ENCODE peak calls at places on chromosomes 13 and 19, in four cellular contexts. Z is mucosa of descending colon, H is MG63, F is GM23338. D is an unnamed sample.

GRCh38 chr19:34313188-34313587 is 51.8 kb upstream of the GPI start:
- DNase-seq in Z (peak), H (no peak), F (no peak), D (no peak)

GRCh38 chr19:4454621-4454951 is 3.0 kb downstream of the UBXN6 start:
- DNase-seq in Z (no peak), H (no peak), F (no peak), D (no peak)

GRCh38 chr19:46218160-46218559 is 11.4 kb upstream of the IGFL1 start:
- DNase-seq in Z (peak), H (no peak), F (peak), D (no peak)

GRCh38 chr19:17075860-17076538 is 422 bp downstream of the MYO9B start:
- DNase-seq in Z (peak), H (peak), F (peak), D (no peak)

GRCh38 chr19:10305139-10305806 is 4.3 kb downstream of the ZGLP1 start:
- DNase-seq in Z (no peak), H (peak), F (no peak), D (no peak)

GRCh38 chr19:49503582-49503962 is 7.3 kb downstream of the RPS11 start:
- DNase-seq in Z (no peak), H (no peak), F (no peak), D (no peak)

GRCh38 chr19:49110567-49110966 is 3.6 kb upstream of the LIN7B start:
- DNase-seq in Z (no peak), H (no peak), F (no peak), D (no peak)

GRCh38 chr19:32828139-32828538 is 41.4 kb downstream of the SLC7A9 start:
- DNase-seq in Z (no peak), H (no peak), F (peak), D (no peak)

GRCh38 chr13:67554296-67554695 is 324.2 kb upstream of the PCDH9 start:
- DNase-seq in Z (no peak), H (no peak), F (no peak), D (no peak)

GRCh38 chr13:59458908-59459579 is 704.7 kb downstream of the DIAPH3 start:
- DNase-seq in Z (no peak), H (peak), F (peak), D (no peak)

GRCh38 chr13:110472904-110473563 is 88.5 kb downstream of the RAB20 start:
- DNase-seq in Z (no peak), H (no peak), F (no peak), D (no peak)

GRCh38 chr13:107866666-107867623 is 348.4 kb downstream of the LIG4 start:
- DNase-seq in Z (no peak), H (peak), F (peak), D (no peak)

GRCh38 chr13:27203854-27204253 is 32.2 kb upstream of the USP12 start:
- DNase-seq in Z (peak), H (no peak), F (peak), D (no peak)

GRCh38 chr19:19399733-19400438 is 5.6 kb upstream of the GATAD2A start:
- DNase-seq in Z (no peak), H (peak), F (no peak), D (no peak)

GRCh38 chr19:18910801-18911436 is 8.3 kb downstream of the COPE start:
- DNase-seq in Z (no peak), H (no peak), F (no peak), D (no peak)

GRCh38 chr19:47848871-47849473 is 10.1 kb upstream of the TPRX2 start:
- DNase-seq in Z (peak), H (peak), F (peak), D (no peak)

GRCh38 chr19:46529622-46530451 is 34.2 kb upstream of the PNMA8B start:
- DNase-seq in Z (peak), H (peak), F (peak), D (peak)

GRCh38 chr13:89967701-89968100 is 1379.8 kb upstream of the MIR17HG start:
- DNase-seq in Z (no peak), H (no peak), F (no peak), D (no peak)

GRCh38 chr13:94209110-94209509 is 270.4 kb downstream of the DCT start:
- DNase-seq in Z (no peak), H (no peak), F (no peak), D (no peak)

GRCh38 chr13:44165172-44165894 is 208.3 kb upstream of the SERP2 start:
- DNase-seq in Z (no peak), H (no peak), F (no peak), D (no peak)

GRCh38 chr13:111398715-111399299 is 78.4 kb downstream of the TEX29 start:
- DNase-seq in Z (no peak), H (no peak), F (no peak), D (peak)

GRCh38 chr13:45769072-45769471 is 67.0 kb downstream of the CBY2 start:
- DNase-seq in Z (no peak), H (no peak), F (peak), D (no peak)

GRCh38 chr19:39083983-39084731 is at the start of gene ACP7:
- DNase-seq in Z (no peak), H (no peak), F (peak), D (no peak)

GRCh38 chr13:110124201-110124600 is 182.8 kb downstream of the COL4A1 start:
- DNase-seq in Z (no peak), H (no peak), F (no peak), D (no peak)

GRCh38 chr19:1503089-1503924 is 9.5 kb downstream of the ADAMTSL5 start:
- DNase-seq in Z (peak), H (peak), F (peak), D (no peak)

GRCh38 chr13:110914293-110915056 is 394 bp downstream of the ANKRD10 start:
- DNase-seq in Z (peak), H (peak), F (peak), D (peak)

GRCh38 chr13:28597641-28598040 is 61.3 kb upstream of the POMP start:
- DNase-seq in Z (no peak), H (no peak), F (no peak), D (no peak)

GRCh38 chr19:43956827-43957226 is 5.8 kb downstream of the ZNF221 start:
- DNase-seq in Z (no peak), H (no peak), F (no peak), D (no peak)

GRCh38 chr19:35882074-35882832 is 13.9 kb downstream of the APLP1 start:
- DNase-seq in Z (peak), H (no peak), F (peak), D (no peak)

GRCh38 chr19:40013991-40014390 is 17.1 kb downstream of the ZNF546 start:
- DNase-seq in Z (no peak), H (no peak), F (peak), D (no peak)

GRCh38 chr13:23859904-23860303 is 29.3 kb downstream of the MIPEP start:
- DNase-seq in Z (no peak), H (no peak), F (no peak), D (no peak)

GRCh38 chr13:105805866-105806265 is 729.6 kb downstream of the EFNB2 start:
- DNase-seq in Z (no peak), H (no peak), F (no peak), D (no peak)

GRCh38 chr19:5369304-5369703 is 28.7 kb upstream of the PTPRS start:
- DNase-seq in Z (no peak), H (no peak), F (no peak), D (no peak)

GRCh38 chr13:112713517-112714253 is 23.8 kb downstream of the ATP11A start:
- DNase-seq in Z (no peak), H (no peak), F (no peak), D (no peak)

DNA sequence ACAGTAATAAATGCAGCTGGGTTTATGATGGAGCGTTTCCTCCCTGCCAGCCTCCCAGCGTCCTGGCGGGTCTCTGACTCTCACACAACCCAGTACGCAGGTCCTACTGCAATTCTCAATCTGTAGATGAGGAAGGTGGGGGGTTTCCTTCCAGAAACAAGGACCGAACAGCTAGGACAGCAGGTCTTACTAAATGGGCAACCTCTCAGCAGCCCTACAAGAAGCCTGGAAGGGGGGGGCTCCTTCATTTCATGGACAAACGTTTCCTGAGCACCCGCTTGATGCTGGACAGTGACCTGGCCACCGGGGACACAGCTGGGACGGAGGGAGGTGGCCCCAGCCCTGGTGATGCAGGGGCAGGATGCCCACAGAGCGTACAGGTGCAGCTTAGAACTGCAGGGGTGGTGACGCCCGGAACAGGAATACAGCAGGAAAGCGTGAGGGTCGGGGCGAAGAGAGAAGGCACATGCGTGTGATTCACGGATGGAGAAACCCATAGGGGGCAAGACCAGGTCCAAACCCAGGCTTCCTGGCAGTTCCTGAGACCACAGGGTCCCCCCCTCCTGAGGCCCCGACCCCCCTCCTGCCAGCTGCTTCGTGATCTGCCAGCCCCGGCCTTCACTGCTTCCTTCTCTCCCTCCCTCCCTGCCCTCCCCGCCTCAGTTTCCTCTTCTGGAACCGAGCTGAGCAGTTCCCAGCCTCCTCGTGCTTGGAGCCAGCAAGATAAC is 732 bp upstream of the C2CD4C start:
- DNase-seq in Z (no peak), H (no peak), F (peak), D (peak)
- H3K4me3 ChIP-seq in Z (no peak), H (no peak), F (peak), D (peak)

DNA sequence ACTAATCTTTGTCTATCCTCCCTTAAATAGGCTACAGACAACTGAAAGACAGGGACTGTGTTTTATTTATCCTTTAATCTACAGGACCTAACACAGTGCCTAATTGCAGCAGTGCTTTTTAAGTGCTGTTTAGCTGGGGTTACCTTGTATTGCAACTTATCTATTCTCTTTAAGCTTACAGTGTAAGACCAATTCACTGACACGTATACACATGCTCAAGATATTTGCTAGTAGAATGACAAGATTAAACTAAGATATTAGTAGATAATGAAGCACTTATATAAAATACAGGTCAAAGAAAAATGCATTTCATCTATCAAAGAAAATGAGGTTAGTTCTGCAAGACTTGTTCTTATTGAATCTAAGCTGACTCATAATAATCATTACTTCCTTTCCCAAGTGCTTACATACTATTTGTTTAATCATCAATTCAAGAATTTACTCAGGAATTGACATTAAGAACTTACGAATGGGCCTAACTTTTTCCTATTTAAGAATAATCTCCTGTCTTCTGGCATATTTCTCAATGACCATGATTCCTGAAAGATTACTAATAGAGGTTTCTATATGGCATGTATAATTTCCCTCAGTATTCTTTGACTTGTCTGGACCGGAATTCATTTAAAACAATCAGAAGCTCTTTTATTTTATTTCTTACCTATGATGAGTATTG is 75.8 kb upstream of the MAB21L1 start:
- DNase-seq in Z (no peak), H (no peak), F (no peak), D (no peak)
- H3K4me3 ChIP-seq in Z (no peak), H (no peak), F (no peak), D (no peak)

GRCh38 chr19:41323023-41323422 is 13.1 kb downstream of the CCDC97 start:
- DNase-seq in Z (no peak), H (peak), F (no peak), D (no peak)
- H3K4me3 ChIP-seq in Z (no peak), H (no peak), F (no peak), D (no peak)

GRCh38 chr13:75803982-75804381 is 167.9 kb downstream of the LMO7 start:
- DNase-seq in Z (no peak), H (no peak), F (peak), D (no peak)
- H3K4me3 ChIP-seq in Z (no peak), H (no peak), F (peak), D (peak)

D was measured in tibial artery.